ENCODE peak calls at places on chromosomes 13 and 19, in seven cellular contexts. F is CD4-positive, alpha-beta T cell; S is HCT116; H is CMK; C is activated CD8-positive, alpha-beta memory T cell treated with anti-CD3 and anti-CD28 coated beads, Interleukin-2, amount 10 ng/mL, durations not matched to agents 7 days and 5 days; D is NAMALWA; I is myocyte. L is an unnamed sample.

GRCh38 chr13:99316657-99317244 is 9.6 kb upstream of the GPR183 start:
- DNase-seq in F (no peak), S (no peak), H (no peak), C (no peak), D (no peak), I (peak; percentile 62), L (no peak)

GRCh38 chr19:13085673-13086072 is 17.0 kb downstream of the LYL1 start:
- DNase-seq in F (no peak), S (no peak), H (no peak), C (no peak), D (no peak), I (peak; percentile 37), L (no peak)

GRCh38 chr19:17944301-17944700 is 11.5 kb downstream of the CCDC124 start:
- DNase-seq in F (no peak), S (no peak), H (no peak), C (no peak), D (no peak), I (peak; percentile 72), L (no peak)

GRCh38 chr13:95571941-95572340 is 19.4 kb downstream of the CLDN10 start:
- DNase-seq in F (no peak), S (no peak), H (no peak), C (no peak), D (no peak), I (no peak), L (no peak)

GRCh38 chr19:48490980-48491792 is 20.4 kb downstream of the LMTK3 start:
- DNase-seq in F (peak; percentile 44), S (peak; percentile 71), H (peak; percentile 45), C (peak; percentile 65), D (peak; percentile 71), I (no peak), L (no peak)

GRCh38 chr13:81606074-81606473 is 1265.1 kb upstream of the SPRY2 start:
- DNase-seq in F (no peak), S (no peak), H (no peak), C (no peak), D (no peak), I (no peak), L (no peak)

GRCh38 chr19:49888478-49888901 is 8.2 kb downstream of the IL4I1 start:
- DNase-seq in F (no peak), S (no peak), H (no peak), C (no peak), D (no peak), I (no peak), L (no peak)

GRCh38 chr13:55606045-55606665 is 1534.6 kb upstream of the PRR20A start:
- DNase-seq in F (no peak), S (no peak), H (no peak), C (no peak), D (no peak), I (no peak), L (no peak)

GRCh38 chr13:23570931-23571330 is 719 bp downstream of the TNFRSF19 start:
- DNase-seq in F (no peak), S (no peak), H (no peak), C (no peak), D (no peak), I (peak; percentile 43), L (no peak)

GRCh38 chr13:51034906-51035305 is 76.2 kb downstream of the C13orf42 start:
- DNase-seq in F (no peak), S (no peak), H (no peak), C (no peak), D (no peak), I (peak; percentile 3), L (no peak)

GRCh38 chr19:22052644-22053013 is 345 bp downstream of the ZNF257 start:
- DNase-seq in F (no peak), S (no peak), H (no peak), C (peak; percentile 41), D (no peak), I (no peak), L (no peak)

GRCh38 chr19:49679832-49680472 is 2.9 kb downstream of the PRMT1 start:
- DNase-seq in F (no peak), S (no peak), H (no peak), C (no peak), D (no peak), I (no peak), L (no peak)